ENCODE peak calls at places on chromosomes 4 and X, in five cellular contexts. C is fibroblast of lung, O is MM.1S, W is IMR-90, G is PC-3. N is an unnamed sample.

GRCh38 chr4:7710126-7710525 is 229.5 kb downstream of the AFAP1 start:
- DNase-seq in W (no peak), G (no peak), O (no peak), C (no peak), N (no peak)

GRCh38 chr4:40241936-40242590 is 45.2 kb downstream of the RHOH start:
- DNase-seq in G (no peak), W (no peak), O (no peak), C (no peak), N (no peak)

GRCh38 chr4:121822796-121823504 is 733 bp downstream of the CCNA2 start:
- DNase-seq in O (peak), C (peak), W (no peak), G (peak), N (peak)

GRCh38 chrX:129665916-129666644 is 11.3 kb upstream of the APLN start:
- DNase-seq in O (no peak), W (peak), C (peak), G (peak), N (peak)

GRCh38 chr4:133969202-133969873 is 232.3 kb downstream of the PABPC4L start:
- DNase-seq in G (no peak), W (peak), C (peak), O (peak), N (peak)

GRCh38 chrX:19174401-19175025 is 52.2 kb upstream of the ADGRG2 start:
- DNase-seq in O (no peak), C (peak), W (peak), G (peak), N (peak)

GRCh38 chr4:80005863-80006262 is 67.2 kb downstream of the ANTXR2 start:
- DNase-seq in O (no peak), W (peak), C (no peak), G (peak), N (peak)

GRCh38 chr4:174120446-174121142 is 162.9 kb downstream of the FBXO8 start:
- DNase-seq in C (peak), O (peak), W (peak), G (peak), N (peak)

GRCh38 chrX:139890991-139891700 is 41.7 kb downstream of the ATP11C start:
- DNase-seq in O (no peak), W (peak), C (peak), G (peak), N (peak)

GRCh38 chr4:69744157-69744478 is 16.3 kb downstream of the SULT1B1 start:
- DNase-seq in W (no peak), O (no peak), G (no peak), C (no peak), N (no peak)

GRCh38 chr4:8305851-8306361 is 36.4 kb downstream of the HTRA3 start:
- DNase-seq in G (no peak), W (no peak), O (no peak), C (no peak), N (no peak)

GRCh38 chr4:69713593-69713992 is 46.8 kb downstream of the SULT1B1 start:
- DNase-seq in O (no peak), C (peak), G (no peak), W (no peak), N (peak)

GRCh38 chr4:74738756-74739155 is 55.6 kb downstream of the BTC start:
- DNase-seq in O (no peak), C (peak), G (peak), W (no peak), N (peak)

GRCh38 chr4:59712474-59712873 is 1487.7 kb upstream of the ADGRL3 start:
- DNase-seq in W (no peak), G (peak), C (no peak), O (no peak), N (no peak)

GRCh38 chrX:53594354-53594753 is 92.2 kb downstream of the HUWE1 start:
- DNase-seq in C (peak), G (no peak), O (no peak), W (peak), N (no peak)

GRCh38 chr4:184937745-184938144 is 80.5 kb upstream of the HELT start:
- DNase-seq in G (no peak), C (no peak), W (no peak), O (no peak), N (no peak)

GRCh38 chrX:22159071-22159470 is 113.6 kb upstream of the CBLL2 start:
- DNase-seq in C (peak), G (peak), O (no peak), W (peak), N (peak)

GRCh38 chrX:45765281-45765680 is 564.6 kb upstream of the DIPK2B start:
- DNase-seq in G (no peak), C (no peak), O (no peak), W (no peak), N (no peak)

GRCh38 chr4:113397114-113397701 is 347.8 kb downstream of the ANK2 start:
- DNase-seq in G (no peak), O (no peak), C (peak), W (peak), N (no peak)

GRCh38 chr4:11635336-11635735 is 206.6 kb upstream of the HS3ST1 start:
- DNase-seq in W (peak), O (no peak), G (peak), C (peak), N (peak)

GRCh38 chr4:14445882-14446281 is 556.4 kb upstream of the CPEB2 start:
- DNase-seq in W (no peak), C (peak), O (no peak), G (peak), N (peak)

GRCh38 chrX:119211649-119212014 is 24.5 kb upstream of the PGRMC1 start:
- DNase-seq in W (no peak), G (no peak), C (no peak), O (no peak), N (no peak)

GRCh38 chrX:18406531-18407266 is 18.7 kb upstream of the CDKL5 start:
- DNase-seq in C (no peak), G (peak), O (no peak), W (peak), N (no peak)

GRCh38 chr4:38562751-38563198 is 101.2 kb upstream of the KLF3 start:
- DNase-seq in W (peak), G (peak), O (no peak), C (peak), N (peak)

GRCh38 chrX:78103656-78104446 is at the start of gene PGK1:
- DNase-seq in C (peak), G (peak), O (peak), W (peak), N (peak)

GRCh38 chr4:90582087-90582486 is 454.9 kb downstream of the CCSER1 start:
- DNase-seq in O (no peak), W (no peak), G (no peak), C (no peak), N (no peak)

GRCh38 chr4:146098397-146098796 is 77.1 kb upstream of the LSM6 start:
- DNase-seq in O (no peak), C (no peak), G (no peak), W (no peak), N (no peak)

GRCh38 chrX:93874554-93874953 is 200.5 kb downstream of the FAM133A start:
- DNase-seq in W (no peak), G (peak), C (no peak), O (peak), N (peak)

GRCh38 chr4:105227054-105227453 is 80.4 kb downstream of the TET2 start:
- DNase-seq in C (no peak), O (no peak), G (peak), W (no peak), N (no peak)

GRCh38 chrX:6363193-6363592 is 134.5 kb upstream of the NLGN4X start:
- DNase-seq in C (no peak), W (no peak), G (no peak), O (no peak), N (peak)

GRCh38 chr4:187732524-187732923 is 263.0 kb upstream of the ZFP42 start:
- DNase-seq in W (peak), G (peak), C (no peak), O (no peak), N (peak)

GRCh38 chr4:123977623-123978022 is 581.0 kb downstream of the SPRY1 start:
- DNase-seq in C (peak), O (no peak), W (peak), G (no peak), N (no peak)

GRCh38 chrX:41695464-41695863 is 6.7 kb downstream of the GPR34 start:
- DNase-seq in C (peak), W (peak), G (no peak), O (no peak), N (no peak)

GRCh38 chrX:13418126-13419091 is 98.6 kb upstream of the ATXN3L start:
- DNase-seq in C (peak), O (no peak), G (peak), W (peak), N (peak)

GRCh38 chrX:26586570-26586969 is 370.6 kb downstream of the MAGEB5 start:
- DNase-seq in G (no peak), W (no peak), C (no peak), O (no peak), N (no peak)

GRCh38 chr4:30208731-30209435 is 511.3 kb upstream of the PCDH7 start:
- DNase-seq in O (no peak), W (peak), G (peak), C (peak), N (peak)

GRCh38 chrX:40258909-40259308 is 161.2 kb upstream of the BCOR start:
- DNase-seq in W (no peak), O (no peak), G (no peak), C (no peak), N (no peak)

GRCh38 chrX:40266490-40267333 is 169.0 kb upstream of the BCOR start:
- DNase-seq in W (peak), C (peak), O (peak), G (peak), N (peak)

GRCh38 chrX:40261955-40262596 is 164.3 kb upstream of the BCOR start:
- DNase-seq in C (peak), O (no peak), W (peak), G (no peak), N (no peak)

GRCh38 chrX:40260123-40260751 is 162.5 kb upstream of the BCOR start:
- DNase-seq in G (no peak), O (no peak), W (no peak), C (no peak), N (no peak)

DNA sequence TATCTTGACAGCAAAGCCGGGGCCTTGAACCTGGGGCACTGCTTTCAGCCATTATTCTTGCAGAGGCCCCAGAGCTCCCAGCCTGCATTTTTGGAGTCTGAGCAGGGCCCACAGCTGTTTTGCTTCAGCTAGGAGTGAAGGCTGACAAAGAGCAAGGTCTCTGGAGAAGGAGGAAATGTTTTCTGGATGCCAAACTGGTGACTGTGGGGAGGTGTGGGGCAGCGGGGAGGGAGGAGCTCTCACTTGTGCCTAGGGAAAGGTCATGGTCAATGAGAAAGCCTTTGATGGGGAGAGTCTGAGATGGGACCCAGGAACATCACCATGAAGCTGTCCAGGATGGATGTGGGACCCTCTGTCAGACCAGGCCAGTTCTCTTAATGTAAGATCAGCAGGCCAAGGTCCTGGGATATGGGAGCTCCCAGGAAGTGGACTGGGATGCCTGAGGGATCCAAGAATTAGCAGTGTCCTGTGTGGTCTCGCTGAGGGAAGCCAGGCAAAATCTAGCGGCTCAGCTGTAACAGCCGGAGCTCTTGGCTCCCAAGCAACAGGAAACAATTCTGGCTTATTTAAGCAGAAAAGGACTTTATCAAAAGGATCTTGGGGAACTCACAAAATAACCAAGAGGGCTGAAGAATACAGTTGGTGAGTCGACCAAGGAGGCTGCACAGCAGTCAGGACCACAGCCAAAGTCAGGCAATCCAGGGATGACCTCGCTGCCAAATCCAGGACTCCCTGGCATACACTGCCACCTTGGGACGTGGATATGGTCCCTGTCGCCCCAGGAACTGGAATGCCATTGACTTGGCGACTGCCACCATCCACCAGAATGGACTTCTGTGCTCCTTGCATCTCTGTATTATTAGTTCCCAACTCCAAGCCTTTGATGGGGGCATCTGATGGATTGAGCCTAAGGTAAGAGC is 165.1 kb upstream of the BCOR start:
- DNase-seq in G (peak), W (peak), O (no peak), C (peak), N (peak)
- H3K4me2 ChIP-seq in G (no peak), W (no peak), O (no peak), C (no peak), N (no peak)

GRCh38 chr4:5712517-5712916 is 1.5 kb downstream of the EVC start:
- DNase-seq in G (peak), O (peak), C (peak), W (peak), N (peak)
- H3K4me3 ChIP-seq in G (peak), O (peak), C (no peak), W (peak), N (no peak)

GRCh38 chr4:88017516-88018302 is 10.3 kb downstream of the PKD2 start:
- DNase-seq in W (peak), G (peak), O (no peak), C (peak), N (peak)
- H3K9ac ChIP-seq in W (no peak), G (no peak), O (no peak), C (peak), N (peak)

DNA sequence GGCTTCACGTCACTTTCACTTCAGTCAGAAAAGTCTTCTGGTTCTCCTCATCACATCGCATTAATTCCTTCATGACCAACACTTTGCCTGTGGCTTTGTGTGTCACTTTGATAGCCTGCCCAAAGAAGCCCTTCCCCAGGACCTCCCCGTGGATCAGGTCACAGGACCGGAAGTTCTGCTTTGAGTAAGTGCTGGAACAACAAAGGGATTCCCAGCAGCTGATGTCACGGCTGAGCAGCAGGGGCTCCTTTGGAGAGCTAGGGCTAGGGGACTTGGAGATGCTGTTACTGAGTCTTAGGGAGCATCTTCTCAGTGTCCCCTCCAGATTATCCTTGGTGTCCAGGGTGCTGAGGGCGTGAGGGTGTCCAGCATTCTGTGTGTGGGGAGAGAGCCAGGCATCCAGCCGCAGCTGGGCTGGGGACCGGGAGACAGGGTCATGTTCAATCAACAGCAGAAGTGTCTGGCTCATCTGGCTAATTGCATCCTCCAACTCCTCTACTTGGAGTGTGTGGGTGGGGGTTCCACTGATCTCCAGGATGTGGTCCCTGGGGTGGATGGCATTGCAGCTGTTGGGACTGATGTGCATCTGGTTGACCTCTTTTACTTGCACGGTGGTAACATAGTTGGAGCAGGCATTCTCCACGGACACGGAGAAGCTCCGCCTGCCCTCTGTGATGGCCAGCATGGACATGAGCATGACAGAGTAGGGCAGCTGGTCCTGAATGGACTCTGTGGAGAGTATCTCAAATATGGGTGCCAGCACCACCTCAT is 39.2 kb upstream of the ARHGAP6 start:
- DNase-seq in G (no peak), O (no peak), C (no peak), W (peak), N (no peak)
- H3K4me2 ChIP-seq in G (no peak), O (no peak), C (no peak), W (no peak), N (no peak)

DNA sequence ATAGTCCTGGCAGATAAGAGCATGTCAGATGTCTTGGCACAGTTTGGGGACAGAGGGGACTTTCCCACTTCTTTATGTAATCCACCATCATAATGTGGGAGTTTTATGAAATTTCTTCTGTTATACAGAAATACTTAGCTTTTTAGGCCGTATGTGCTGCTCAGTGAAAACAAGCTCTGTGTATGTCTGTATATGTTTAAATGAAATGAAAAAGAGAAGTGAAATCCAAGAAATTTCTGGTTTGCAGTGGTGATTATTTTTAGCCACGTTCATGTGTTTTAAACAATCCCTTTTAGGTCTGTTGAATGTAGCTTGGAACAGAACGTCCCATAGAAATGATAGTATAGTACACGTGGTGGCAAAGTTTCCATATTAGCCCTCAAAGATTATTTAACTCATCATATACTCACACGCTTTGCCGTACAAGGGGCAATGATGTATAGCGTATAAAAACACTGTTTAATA is 41.0 kb downstream of the GAB1 start:
- DNase-seq in G (no peak), C (no peak), O (peak), W (no peak), N (no peak)
- H3K4me3 ChIP-seq in G (no peak), C (no peak), O (peak), W (no peak), N (no peak)